ENCODE peak calls at places on chromosomes 7 and 10, in four cellular contexts. H, E, A and Z are unnamed samples.

GRCh38 chr7:45073031-45073842 is 15.5 kb downstream of the NACAD start:
- DNase-seq in A (no peak), H (no peak), E (no peak), Z (no peak)

GRCh38 chr10:70887804-70888800 is at the start of gene PCBD1:
- DNase-seq in A (peak; percentile 44), E (peak; percentile 82), H (peak; percentile 74), Z (peak; percentile 73)

GRCh38 chr10:480928-481551 is 208.4 kb downstream of the DIP2C start:
- DNase-seq in E (peak; percentile 58), A (no peak), H (no peak), Z (no peak)

GRCh38 chr7:123865517-123866117 is 20.6 kb downstream of the HYAL4 start:
- DNase-seq in A (peak; percentile 55), E (no peak), H (peak; percentile 54), Z (peak; percentile 50)

GRCh38 chr10:124306922-124307371 is 111.8 kb downstream of the OAT start:
- DNase-seq in H (no peak), E (no peak), A (peak; percentile 45), Z (no peak)

GRCh38 chr7:141702047-141702567 is at the start of gene DENND11:
- DNase-seq in H (peak; percentile 26), E (no peak), A (peak; percentile 41), Z (peak; percentile 38)

GRCh38 chr7:46972205-46972604 is 609.7 kb downstream of the TNS3 start:
- DNase-seq in H (no peak), A (peak; percentile 67), E (no peak), Z (no peak)

GRCh38 chr7:98833022-98833421 is 36.8 kb downstream of the TMEM130 start:
- DNase-seq in H (no peak), A (no peak), E (no peak), Z (no peak)

GRCh38 chr10:6543431-6544005 is 36.6 kb downstream of the PRKCQ start:
- DNase-seq in A (no peak), H (no peak), E (no peak), Z (no peak)

GRCh38 chr10:109689785-109690184 is 233.5 kb downstream of the XPNPEP1 start:
- DNase-seq in E (no peak), A (no peak), H (no peak), Z (no peak)

GRCh38 chr7:138480527-138480926 is 20.5 kb downstream of the TRIM24 start:
- DNase-seq in E (no peak), H (no peak), A (no peak), Z (no peak)

GRCh38 chr7:124497209-124497608 is 268.4 kb downstream of the GPR37 start:
- DNase-seq in E (no peak), H (no peak), A (no peak), Z (no peak)

GRCh38 chr10:120948889-120949382 is 97.8 kb downstream of the WDR11 start:
- DNase-seq in H (no peak), A (peak; percentile 45), E (peak; percentile 69), Z (no peak)

GRCh38 chr10:120949511-120950102 is 98.4 kb downstream of the WDR11 start:
- DNase-seq in H (no peak), A (no peak), E (no peak), Z (no peak)

GRCh38 chr10:120951288-120951687 is 100.1 kb downstream of the WDR11 start:
- DNase-seq in H (no peak), A (no peak), E (no peak), Z (no peak)

GRCh38 chr10:120946497-120946896 is 95.3 kb downstream of the WDR11 start:
- DNase-seq in E (no peak), H (no peak), A (no peak), Z (no peak)

GRCh38 chr10:120950103-120950561 is 99.0 kb downstream of the WDR11 start:
- DNase-seq in E (no peak), A (peak; percentile 31), H (no peak), Z (no peak)
- H3K4me3 ChIP-seq in E (no peak overlapping the region), A (peak overlapping the region; percentile 50), H (no peak overlapping the region), Z (no peak overlapping the region)

GRCh38 chr7:105876964-105877601 is 684 bp upstream of the ATXN7L1 start:
- DNase-seq in H (peak; percentile 15), E (no peak), A (peak; percentile 29), Z (no peak)
- TF ChIP-seq CTCF in H (no peak), E (no peak), A (no peak), Z (no peak)

DNA sequence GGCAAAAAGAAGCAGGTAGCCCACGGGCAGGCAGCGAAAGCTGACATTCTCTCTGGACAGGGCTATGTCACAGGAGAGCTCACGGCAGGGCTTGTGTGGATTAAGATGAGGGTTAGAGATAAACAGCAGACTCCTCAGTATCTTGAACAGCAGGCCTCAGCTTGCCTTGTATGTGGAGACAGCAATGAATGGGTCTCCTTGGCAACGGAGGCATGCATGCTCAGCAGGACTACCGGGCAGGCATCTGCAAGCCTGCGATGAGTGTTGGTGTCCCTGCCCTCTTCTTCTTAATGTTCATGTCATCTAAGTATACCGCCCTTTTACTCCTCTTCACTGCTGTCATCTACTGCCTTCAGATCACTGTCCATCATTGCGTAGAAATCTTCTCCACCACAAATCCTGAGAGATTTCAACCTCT is 81.9 kb upstream of the C1GALT1 start:
- DNase-seq in A (peak; percentile 96), H (peak; percentile 75), E (no peak), Z (no peak)
- H3K27ac ChIP-seq in A (peak overlapping the region; percentile 88), H (peak overlapping the region; percentile 26), E (no peak overlapping the region), Z (no peak overlapping the region)

GRCh38 chr7:44066494-44067063 is 1.2 kb upstream of the PGAM2 start:
- DNase-seq in H (no peak), E (no peak), A (no peak), Z (no peak)

GRCh38 chr7:44064791-44065430 is 456 bp downstream of the PGAM2 start:
- DNase-seq in A (no peak), E (no peak), H (no peak), Z (no peak)

GRCh38 chr7:44066111-44066460 is 719 bp upstream of the PGAM2 start:
- DNase-seq in H (no peak), E (no peak), A (no peak), Z (no peak)

GRCh38 chr7:44063894-44064651 is 1.3 kb downstream of the PGAM2 start:
- DNase-seq in E (no peak), A (no peak), H (no peak), Z (no peak)

GRCh38 chr7:44065431-44066110 is at the start of gene PGAM2:
- DNase-seq in A (no peak), H (no peak), E (peak; percentile 81), Z (no peak)
- H3K4me3 ChIP-seq in A (no peak within 1 kb of the TSS), H (no peak within 1 kb of the TSS), E (peak within 1 kb of the TSS; percentile 55), Z (no peak within 1 kb of the TSS)

DNA sequence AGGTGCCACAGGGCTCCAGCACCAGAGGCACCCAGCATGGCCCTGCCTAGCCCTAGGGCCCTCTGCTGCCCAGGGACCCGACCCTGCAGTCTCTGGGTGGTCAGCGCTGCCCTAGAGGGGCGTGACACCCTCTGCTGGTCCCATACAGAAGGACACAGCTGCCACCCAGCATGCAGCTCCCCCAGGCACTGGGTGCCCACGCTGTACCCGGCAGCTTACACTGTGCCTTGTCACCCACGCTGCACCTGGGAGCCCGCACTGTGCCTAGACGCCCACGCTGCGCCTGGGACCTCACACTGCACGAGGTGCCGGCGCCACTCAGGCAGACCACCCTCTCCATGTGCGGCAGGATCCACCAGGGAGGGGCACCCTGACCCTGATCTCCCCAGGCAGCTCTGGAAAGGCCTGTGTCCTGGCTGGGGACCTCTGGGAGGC is 55.2 kb downstream of the PWWP2B start:
- DNase-seq in A (no peak), H (no peak), E (no peak), Z (no peak)
- TF ChIP-seq CTCF in A (no peak), H (no peak), E (peak; percentile 32), Z (no peak)

GRCh38 chr7:33059635-33060034 is 2.9 kb downstream of the NT5C3A start:
- DNase-seq in A (no peak), H (no peak), E (no peak), Z (no peak)
- H3K27ac ChIP-seq in A (no peak overlapping the region), H (no peak overlapping the region), E (no peak overlapping the region), Z (no peak overlapping the region)

GRCh38 chr10:49298666-49298989 is 342 bp upstream of the C10orf71 start:
- DNase-seq in H (no peak), E (peak; percentile 77), A (no peak), Z (no peak)

GRCh38 chr10:49295297-49295696 is 3.7 kb upstream of the C10orf71 start:
- DNase-seq in H (no peak), E (no peak), A (no peak), Z (no peak)

GRCh38 chr10:49296382-49296781 is 2.6 kb upstream of the C10orf71 start:
- DNase-seq in A (no peak), H (no peak), E (no peak), Z (no peak)

GRCh38 chr10:49297818-49298665 is 928 bp upstream of the C10orf71 start:
- DNase-seq in E (no peak), H (no peak), A (no peak), Z (no peak)

DNA sequence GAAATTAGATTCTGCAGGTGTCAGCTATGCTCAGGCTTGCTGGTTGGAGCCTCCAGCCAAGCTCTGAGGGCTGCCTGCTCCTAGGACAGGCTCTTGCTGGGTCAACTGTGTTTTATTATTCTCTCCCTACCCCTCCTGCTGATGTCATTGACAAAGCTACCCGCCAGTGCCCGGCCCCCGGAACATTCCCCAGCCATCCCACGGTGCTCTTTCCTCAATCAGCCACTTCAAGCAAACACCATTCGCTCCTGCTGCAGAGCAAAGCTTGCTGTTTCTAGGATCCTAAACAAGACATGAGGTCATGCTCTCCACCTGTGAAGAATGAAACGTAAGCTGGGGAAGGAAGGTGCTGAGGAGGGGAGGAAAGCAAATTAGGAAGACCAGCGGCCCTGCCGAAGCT is 2.1 kb upstream of the C10orf71 start:
- DNase-seq in H (no peak), A (no peak), E (no peak), Z (no peak)
- H3K4me3 ChIP-seq in H (no peak overlapping the region), A (no peak overlapping the region), E (no peak overlapping the region), Z (no peak overlapping the region)

GRCh38 chr10:43375401-43376020 is 4.1 kb downstream of the FXYD4 start:
- DNase-seq in H (no peak), E (no peak), A (no peak), Z (no peak)
- TF ChIP-seq CTCF in H (no peak), E (no peak), A (no peak), Z (no peak)

GRCh38 chr10:10794776-10795175 is 222.9 kb upstream of the CELF2 start:
- DNase-seq in E (no peak), H (no peak), A (peak; percentile 94), Z (peak; percentile 79)

GRCh38 chr10:10792681-10793080 is 225.0 kb upstream of the CELF2 start:
- DNase-seq in E (no peak), H (no peak), A (peak; percentile 52), Z (no peak)

GRCh38 chr10:10794056-10794455 is 223.6 kb upstream of the CELF2 start:
- DNase-seq in E (no peak), A (peak; percentile 86), H (no peak), Z (no peak)

GRCh38 chr10:10788761-10789160 is 228.9 kb upstream of the CELF2 start:
- DNase-seq in A (no peak), E (no peak), H (no peak), Z (no peak)

GRCh38 chr10:10791869-10792268 is 225.8 kb upstream of the CELF2 start:
- DNase-seq in A (no peak), E (no peak), H (no peak), Z (no peak)
- H3K27ac ChIP-seq in A (peak overlapping the region; percentile 47), E (no peak overlapping the region), H (no peak overlapping the region), Z (peak overlapping the region; percentile 68)